ENCODE peak calls at places on chromosomes 5 and 9, in seven cellular contexts. H is activated CD4-positive, alpha-beta T cell treated with anti-CD3 and anti-CD28 coated beads for 48 hours; Z is GM12891; N is kidney glomerular epithelial cell; T is NCI-H1048; Y is occipital lobe; M is Caki2. E is an unnamed sample.
A peak's percentile ranks its signal among the peaks of the same experiment; 100 is the strongest.

GRCh38 chr5:78587775-78588291 is 60.7 kb downstream of the LHFPL2 start:
- DNase-seq in Y (no peak), H (no peak), T (no peak), N (no peak), M (no peak), Z (no peak), E (no peak)

GRCh38 chr9:64773491-64773931 is 511.5 kb downstream of the FOXD4L5 start:
- DNase-seq in N (no peak), M (no peak), T (no peak), H (no peak), Z (no peak), Y (no peak), E (no peak)

GRCh38 chr9:22041792-22042191 is 32.7 kb upstream of the CDKN2B start:
- DNase-seq in Z (no peak), M (no peak), Y (no peak), H (no peak), N (no peak), T (no peak), E (peak; percentile 91)

GRCh38 chr5:149448831-149449714 is 70.0 kb upstream of the IL17B start:
- DNase-seq in Y (no peak), N (no peak), Z (no peak), T (no peak), H (no peak), M (no peak), E (no peak)

GRCh38 chr5:7876867-7877266 is 7.9 kb downstream of the MTRR start:
- DNase-seq in N (peak; percentile 47), M (peak; percentile 42), T (no peak), H (peak; percentile 43), Y (no peak), Z (no peak), E (peak; percentile 41)

GRCh38 chr5:43874772-43875171 is 271.8 kb downstream of the NNT start:
- DNase-seq in N (peak; percentile 31), H (no peak), Y (no peak), Z (no peak), T (no peak), M (no peak), E (no peak)

GRCh38 chr5:161009817-161010216 is 157.8 kb upstream of the ATP10B start:
- DNase-seq in H (no peak), N (no peak), T (no peak), M (no peak), Y (no peak), Z (no peak), E (no peak)

GRCh38 chr9:27564031-27564430 is 9.2 kb downstream of the C9orf72 start:
- DNase-seq in T (no peak), Z (no peak), M (no peak), H (no peak), N (no peak), Y (no peak), E (no peak)

GRCh38 chr9:87725356-87725899 is 491 bp upstream of the CTSL start:
- DNase-seq in M (no peak), H (no peak), Y (peak; percentile 69), T (no peak), N (no peak), Z (no peak), E (no peak)

GRCh38 chr5:38468202-38468656 is 88.2 kb downstream of the LIFR start:
- DNase-seq in H (no peak), M (no peak), T (no peak), N (peak; percentile 79), Y (no peak), Z (no peak), E (peak; percentile 65)

GRCh38 chr5:14450055-14450524 is 131.5 kb upstream of the OTULINL start:
- DNase-seq in M (no peak), H (no peak), Y (no peak), Z (no peak), T (no peak), N (no peak), E (no peak)

GRCh38 chr9:84296146-84296843 is 44.3 kb downstream of the SLC28A3 start:
- DNase-seq in T (no peak), Z (no peak), Y (no peak), M (peak; percentile 4), H (peak; percentile 74), N (peak; percentile 70), E (peak; percentile 33)

E was measured in epithelial cell of prostate.